ENCODE peak calls at places on chromosomes 12 and 14, in seven cellular contexts. One of them, this sample, is unnamed.

GRCh38 chr14:103143535-103143934 is 20.3 kb downstream of the TNFAIP2 start:
- DNase-seq in effector memory CD4-positive, alpha-beta T cell: no peak
- DNase-seq in coronary artery: no peak
- DNase-seq in pulmonary artery endothelial cell: no peak
- DNase-seq in T-cell: no peak
- DNase-seq in GM18507: no peak
- DNase-seq in lung: no peak
- DNase-seq in this sample: no peak

GRCh38 chr12:71392521-71393145 is 47.0 kb upstream of the LGR5 start:
- DNase-seq in effector memory CD4-positive, alpha-beta T cell: no peak
- DNase-seq in coronary artery: no peak
- DNase-seq in pulmonary artery endothelial cell: peak; percentile 50
- DNase-seq in T-cell: no peak
- DNase-seq in GM18507: peak; percentile 12
- DNase-seq in lung: no peak
- DNase-seq in this sample: no peak

GRCh38 chr12:51371295-51371953 is 19.8 kb downstream of the GALNT6 start:
- DNase-seq in effector memory CD4-positive, alpha-beta T cell: no peak
- DNase-seq in coronary artery: peak; percentile 84
- DNase-seq in pulmonary artery endothelial cell: peak; percentile 88
- DNase-seq in T-cell: no peak
- DNase-seq in GM18507: no peak
- DNase-seq in lung: peak; percentile 72
- DNase-seq in this sample: no peak

GRCh38 chr14:105413542-105413886 is 6.1 kb upstream of the MTA1 start:
- DNase-seq in effector memory CD4-positive, alpha-beta T cell: no peak
- DNase-seq in coronary artery: no peak
- DNase-seq in pulmonary artery endothelial cell: no peak
- DNase-seq in T-cell: no peak
- DNase-seq in GM18507: no peak
- DNase-seq in lung: no peak
- DNase-seq in this sample: no peak

GRCh38 chr14:38098074-38098846 is 109.4 kb upstream of the SSTR1 start:
- DNase-seq in effector memory CD4-positive, alpha-beta T cell: no peak
- DNase-seq in coronary artery: no peak
- DNase-seq in pulmonary artery endothelial cell: no peak
- DNase-seq in T-cell: no peak
- DNase-seq in GM18507: no peak
- DNase-seq in lung: no peak
- DNase-seq in this sample: no peak

GRCh38 chr12:5493018-5493417 is 61.1 kb downstream of the NTF3 start:
- DNase-seq in effector memory CD4-positive, alpha-beta T cell: no peak
- DNase-seq in coronary artery: no peak
- DNase-seq in pulmonary artery endothelial cell: no peak
- DNase-seq in T-cell: no peak
- DNase-seq in GM18507: no peak
- DNase-seq in lung: no peak
- DNase-seq in this sample: no peak

GRCh38 chr12:40011775-40012129 is 94.1 kb downstream of the SLC2A13 start:
- DNase-seq in effector memory CD4-positive, alpha-beta T cell: no peak
- DNase-seq in coronary artery: no peak
- DNase-seq in pulmonary artery endothelial cell: no peak
- DNase-seq in T-cell: no peak
- DNase-seq in GM18507: no peak
- DNase-seq in lung: no peak
- DNase-seq in this sample: no peak

GRCh38 chr12:61757831-61758505 is 502.2 kb upstream of the USP15 start:
- DNase-seq in effector memory CD4-positive, alpha-beta T cell: no peak
- DNase-seq in coronary artery: no peak
- DNase-seq in pulmonary artery endothelial cell: no peak
- DNase-seq in T-cell: no peak
- DNase-seq in GM18507: no peak
- DNase-seq in lung: no peak
- DNase-seq in this sample: no peak

GRCh38 chr12:52713960-52714886 is 10.9 kb upstream of the KRT77 start:
- DNase-seq in effector memory CD4-positive, alpha-beta T cell: no peak
- DNase-seq in coronary artery: no peak
- DNase-seq in pulmonary artery endothelial cell: no peak
- DNase-seq in T-cell: no peak
- DNase-seq in GM18507: no peak
- DNase-seq in lung: no peak
- DNase-seq in this sample: no peak

GRCh38 chr12:130161261-130162231 is 718 bp upstream of the FZD10 start:
- DNase-seq in effector memory CD4-positive, alpha-beta T cell: no peak
- DNase-seq in coronary artery: no peak
- DNase-seq in pulmonary artery endothelial cell: no peak
- DNase-seq in T-cell: no peak
- DNase-seq in GM18507: no peak
- DNase-seq in lung: no peak
- DNase-seq in this sample: no peak

GRCh38 chr14:50967104-50967503 is 22.8 kb upstream of the PYGL start:
- DNase-seq in effector memory CD4-positive, alpha-beta T cell: no peak
- DNase-seq in coronary artery: no peak
- DNase-seq in pulmonary artery endothelial cell: no peak
- DNase-seq in T-cell: no peak
- DNase-seq in GM18507: no peak
- DNase-seq in lung: no peak
- DNase-seq in this sample: no peak

GRCh38 chr12:10595881-10596280 is 17.5 kb downstream of the MAGOHB start:
- DNase-seq in effector memory CD4-positive, alpha-beta T cell: no peak
- DNase-seq in coronary artery: no peak
- DNase-seq in pulmonary artery endothelial cell: no peak
- DNase-seq in T-cell: no peak
- DNase-seq in GM18507: no peak
- DNase-seq in lung: no peak
- DNase-seq in this sample: no peak

GRCh38 chr14:77128414-77128891 is 13.1 kb downstream of the ZDHHC22 start:
- DNase-seq in effector memory CD4-positive, alpha-beta T cell: no peak
- DNase-seq in coronary artery: peak; percentile 24
- DNase-seq in pulmonary artery endothelial cell: no peak
- DNase-seq in T-cell: no peak
- DNase-seq in GM18507: no peak
- DNase-seq in lung: no peak
- DNase-seq in this sample: no peak

GRCh38 chr12:89319111-89319510 is 33.2 kb downstream of the DUSP6 start:
- DNase-seq in effector memory CD4-positive, alpha-beta T cell: no peak
- DNase-seq in coronary artery: no peak
- DNase-seq in pulmonary artery endothelial cell: no peak
- DNase-seq in T-cell: no peak
- DNase-seq in GM18507: no peak
- DNase-seq in lung: no peak
- DNase-seq in this sample: no peak

GRCh38 chr12:25829192-25829591 is 129.3 kb upstream of the RASSF8 start:
- DNase-seq in effector memory CD4-positive, alpha-beta T cell: no peak
- DNase-seq in coronary artery: peak; percentile 87
- DNase-seq in pulmonary artery endothelial cell: peak; percentile 96
- DNase-seq in T-cell: no peak
- DNase-seq in GM18507: no peak
- DNase-seq in lung: no peak
- DNase-seq in this sample: no peak

GRCh38 chr12:52278931-52279682 is 4.7 kb downstream of the KRT86 start:
- DNase-seq in effector memory CD4-positive, alpha-beta T cell: peak; percentile 20
- DNase-seq in coronary artery: peak; percentile 83
- DNase-seq in pulmonary artery endothelial cell: no peak
- DNase-seq in T-cell: peak; percentile 61
- DNase-seq in GM18507: peak; percentile 76
- DNase-seq in lung: peak; percentile 73
- DNase-seq in this sample: peak; percentile 37

GRCh38 chr12:119940881-119941280 is 48.2 kb upstream of the BICDL1 start:
- DNase-seq in effector memory CD4-positive, alpha-beta T cell: no peak
- DNase-seq in coronary artery: no peak
- DNase-seq in pulmonary artery endothelial cell: peak; percentile 7
- DNase-seq in T-cell: no peak
- DNase-seq in GM18507: no peak
- DNase-seq in lung: no peak
- DNase-seq in this sample: no peak

GRCh38 chr14:100830681-100831080 is 4.8 kb downstream of the MEG3 start:
- DNase-seq in effector memory CD4-positive, alpha-beta T cell: no peak
- DNase-seq in coronary artery: no peak
- DNase-seq in pulmonary artery endothelial cell: no peak
- DNase-seq in T-cell: no peak
- DNase-seq in GM18507: no peak
- DNase-seq in lung: no peak
- DNase-seq in this sample: no peak

GRCh38 chr14:53325176-53325806 is 172.2 kb upstream of the DDHD1 start:
- DNase-seq in effector memory CD4-positive, alpha-beta T cell: no peak
- DNase-seq in coronary artery: no peak
- DNase-seq in pulmonary artery endothelial cell: no peak
- DNase-seq in T-cell: no peak
- DNase-seq in GM18507: no peak
- DNase-seq in lung: no peak
- DNase-seq in this sample: no peak